ENCODE peak calls at places on chromosomes 4 and X, in six cellular contexts. P, U, H, M, I and L are unnamed samples.

GRCh38 chrX:155662297-155662696 is 49.5 kb upstream of the TMLHE start:
- DNase-seq in H (no peak), I (no peak), P (no peak), M (no peak), U (no peak), L (no peak)

GRCh38 chr4:101101072-101101471 is 246.3 kb downstream of the PPP3CA start:
- DNase-seq in U (no peak), M (no peak), I (no peak), H (no peak), P (no peak), L (no peak)

GRCh38 chr4:20095805-20096541 is 155.7 kb upstream of the SLIT2 start:
- DNase-seq in P (no peak), I (peak), M (no peak), H (no peak), U (no peak), L (no peak)

GRCh38 chr4:98474408-98474844 is 184.0 kb downstream of the TSPAN5 start:
- DNase-seq in U (no peak), H (no peak), I (peak), M (no peak), P (no peak), L (no peak)

GRCh38 chr4:98193459-98194105 is 50.3 kb upstream of the STPG2 start:
- DNase-seq in M (no peak), H (no peak), P (peak), U (no peak), I (no peak), L (no peak)

GRCh38 chrX:106726485-106727437 is at the start of gene RNF128:
- DNase-seq in I (peak), P (no peak), H (no peak), M (peak), U (no peak), L (peak)

GRCh38 chr4:6926681-6927478 is 17.3 kb downstream of the TBC1D14 start:
- DNase-seq in H (peak), P (no peak), I (no peak), M (peak), U (peak), L (peak)

GRCh38 chr4:20418865-20419451 is 167.3 kb downstream of the SLIT2 start:
- DNase-seq in H (no peak), P (peak), I (peak), M (no peak), U (no peak), L (no peak)

GRCh38 chr4:8201341-8201781 is 2.3 kb downstream of the SH3TC1 start:
- DNase-seq in H (no peak), P (no peak), I (no peak), U (no peak), M (peak), L (peak)

GRCh38 chr4:128950796-128951195 is 141.3 kb downstream of the JADE1 start:
- DNase-seq in I (no peak), H (no peak), U (no peak), M (no peak), P (no peak), L (no peak)

GRCh38 chr4:107213880-107214279 is 177.8 kb upstream of the DKK2 start:
- DNase-seq in M (no peak), P (no peak), H (no peak), I (peak), U (no peak), L (no peak)

GRCh38 chrX:107743995-107744394 is 31.6 kb downstream of the TSC22D3 start:
- DNase-seq in U (no peak), P (no peak), I (no peak), M (no peak), H (no peak), L (no peak)

GRCh38 chr4:121192500-121192899 is 28.4 kb upstream of the TNIP3 start:
- DNase-seq in P (no peak), H (no peak), M (peak), U (no peak), I (peak), L (no peak)

GRCh38 chr4:6221296-6221850 is 21.0 kb upstream of the JAKMIP1 start:
- DNase-seq in I (no peak), P (no peak), M (no peak), H (no peak), U (no peak), L (no peak)

GRCh38 chr4:183852910-183853555 is 52.1 kb upstream of the STOX2 start:
- DNase-seq in M (no peak), P (no peak), U (no peak), I (no peak), H (no peak), L (no peak)

GRCh38 chr4:75908555-75908954 is 6.3 kb upstream of the PPEF2 start:
- DNase-seq in P (no peak), M (no peak), I (peak), U (no peak), H (no peak), L (no peak)

GRCh38 chr4:26802790-26803189 is 57.9 kb upstream of the STIM2 start:
- DNase-seq in M (no peak), P (no peak), H (no peak), I (no peak), U (no peak), L (no peak)

GRCh38 chr4:79823148-79823763 is 249.8 kb downstream of the ANTXR2 start:
- DNase-seq in U (no peak), H (no peak), M (no peak), P (no peak), I (peak), L (no peak)

GRCh38 chr4:112038861-112039260 is 106.4 kb upstream of the FAM241A start:
- DNase-seq in H (no peak), P (no peak), I (peak), M (no peak), U (no peak), L (no peak)

GRCh38 chrX:110322603-110323002 is 4.7 kb upstream of the AMMECR1 start:
- DNase-seq in U (no peak), M (no peak), H (no peak), P (no peak), I (peak), L (no peak)

GRCh38 chr4:94588900-94589693 is 137.4 kb downstream of the PDLIM5 start:
- DNase-seq in M (no peak), I (peak), U (no peak), P (no peak), H (no peak), L (no peak)

GRCh38 chrX:46687619-46688018 is 71.3 kb downstream of the SLC9A7 start:
- DNase-seq in M (no peak), I (peak), P (no peak), U (no peak), H (no peak), L (no peak)

GRCh38 chr4:154807042-154807630 is 26.1 kb downstream of the RBM46 start:
- DNase-seq in M (no peak), U (no peak), H (no peak), I (peak), P (peak), L (no peak)

GRCh38 chrX:150768132-150768485 is 74.9 kb downstream of the MTMR1 start:
- DNase-seq in P (no peak), U (no peak), M (no peak), H (no peak), I (no peak), L (no peak)

GRCh38 chrX:97539970-97540519 is 656.3 kb downstream of the RPA4 start:
- DNase-seq in U (no peak), I (no peak), M (no peak), H (no peak), P (no peak), L (no peak)

GRCh38 chr4:172850838-172851237 is 317.8 kb upstream of the GALNT7 start:
- DNase-seq in P (peak), H (no peak), U (no peak), M (no peak), I (peak), L (no peak)

GRCh38 chrX:123755107-123755506 is 22.3 kb upstream of the THOC2 start:
- DNase-seq in U (no peak), H (no peak), I (no peak), M (no peak), P (no peak), L (no peak)

GRCh38 chr4:65316534-65316933 is 353.8 kb downstream of the EPHA5 start:
- DNase-seq in H (no peak), P (no peak), U (no peak), M (no peak), I (no peak), L (no peak)

GRCh38 chrX:12011075-12011474 is 127.2 kb upstream of the FRMPD4 start:
- DNase-seq in H (no peak), M (no peak), I (peak), P (no peak), U (no peak), L (no peak)

GRCh38 chrX:70454441-70455365 is 10.1 kb downstream of the DLG3 start:
- DNase-seq in M (peak), H (peak), P (no peak), U (peak), I (peak), L (peak)

GRCh38 chrX:1386338-1387127 is 5.4 kb downstream of the SLC25A6 start:
- DNase-seq in P (no peak), U (no peak), H (no peak), I (no peak), M (no peak), L (no peak)

GRCh38 chr4:26061248-26061986 is 147.4 kb downstream of the SMIM20 start:
- DNase-seq in I (peak), M (no peak), P (no peak), H (no peak), U (no peak), L (no peak)

GRCh38 chr4:183140911-183141320 is 41.9 kb downstream of the WWC2 start:
- DNase-seq in P (peak), M (no peak), H (no peak), I (peak), U (no peak), L (no peak)

GRCh38 chr4:153748378-153748777 is 11.4 kb downstream of the RNF175 start:
- DNase-seq in I (peak), P (peak), M (no peak), H (no peak), U (no peak), L (no peak)

GRCh38 chr4:177159600-177159999 is 150.1 kb upstream of the NEIL3 start:
- DNase-seq in M (no peak), H (no peak), P (no peak), I (no peak), U (no peak), L (no peak)

GRCh38 chr4:4858527-4858926 is 938 bp upstream of the MSX1 start:
- DNase-seq in M (peak), P (no peak), U (no peak), H (no peak), I (no peak), L (no peak)

GRCh38 chr4:78613522-78614311 is 62.1 kb downstream of the ANXA3 start:
- DNase-seq in M (no peak), I (no peak), U (no peak), H (no peak), P (no peak), L (no peak)

GRCh38 chr4:144579411-144580020 is 66.4 kb upstream of the HHIP start:
- DNase-seq in M (no peak), I (peak), P (no peak), U (no peak), H (no peak), L (no peak)

GRCh38 chrX:133045986-133046385 is 50.9 kb downstream of the USP26 start:
- DNase-seq in H (no peak), M (no peak), I (peak), U (no peak), P (no peak), L (no peak)

GRCh38 chrX:87706134-87706533 is 188.5 kb downstream of the KLHL4 start:
- DNase-seq in H (no peak), U (no peak), P (no peak), M (no peak), I (no peak), L (no peak)